ENCODE peak calls at places on chromosomes 1 and 21, in four cellular contexts. Q is breast epithelium, Y is AG04449, T is iPS DF 6.9. W is an unnamed sample.

GRCh38 chr21:36966846-36967657 is 583 bp upstream of the HLCS start:
- DNase-seq in Q (no peak), Y (no peak), T (no peak), W (no peak)

GRCh38 chr1:4621646-4622045 is 32.8 kb upstream of the AJAP1 start:
- DNase-seq in Q (no peak), Y (no peak), T (no peak), W (no peak)

GRCh38 chr1:224623743-224624333 is 7.7 kb downstream of the CNIH3 start:
- DNase-seq in Q (no peak), Y (peak), T (no peak), W (peak)

GRCh38 chr21:39347537-39347936 is 1.4 kb downstream of the HMGN1 start:
- DNase-seq in Q (no peak), Y (no peak), T (no peak), W (no peak)

GRCh38 chr1:187842406-187843165 is 1013.8 kb downstream of the PLA2G4A start:
- DNase-seq in Q (no peak), Y (no peak), T (no peak), W (no peak)

GRCh38 chr1:201711811-201712210 is 117.1 kb upstream of the IPO9 start:
- DNase-seq in Q (no peak), Y (no peak), T (no peak), W (no peak)

GRCh38 chr1:160546942-160547341 is 23.9 kb upstream of the SLAMF6 start:
- DNase-seq in Q (no peak), Y (no peak), T (no peak), W (no peak)

GRCh38 chr21:9755611-9756010 is 765.8 kb upstream of the TPTE start:
- DNase-seq in Q (no peak), Y (no peak), T (no peak), W (no peak)

GRCh38 chr1:4601986-4602385 is 52.4 kb upstream of the AJAP1 start:
- DNase-seq in Q (peak), Y (no peak), T (no peak), W (no peak)

GRCh38 chr1:1084372-1085170 is 10.5 kb upstream of the RNF223 start:
- DNase-seq in Q (no peak), Y (no peak), T (no peak), W (no peak)

GRCh38 chr1:169576934-169577331 is 9.3 kb downstream of the F5 start:
- DNase-seq in Q (no peak), Y (no peak), T (no peak), W (no peak)

GRCh38 chr1:169576241-169576933 is 9.9 kb downstream of the F5 start:
- DNase-seq in Q (no peak), Y (no peak), T (no peak), W (no peak)

GRCh38 chr1:169572184-169572583 is 14.1 kb downstream of the F5 start:
- DNase-seq in Q (no peak), Y (no peak), T (no peak), W (no peak)

GRCh38 chr1:169571450-169571849 is 14.8 kb downstream of the F5 start:
- DNase-seq in Q (no peak), Y (no peak), T (no peak), W (no peak)

GRCh38 chr1:169574336-169574735 is 11.9 kb downstream of the F5 start:
- DNase-seq in Q (no peak), Y (no peak), T (no peak), W (no peak)
- H3K4me3 ChIP-seq in Q (no peak), Y (no peak), T (no peak), W (no peak)

GRCh38 chr1:209937996-209938959 is at the start of gene SYT14:
- DNase-seq in Q (no peak), Y (no peak), T (no peak), W (no peak)
- H3K4me3 ChIP-seq in Q (peak), Y (peak), T (peak), W (peak)

GRCh38 chr1:64539808-64540207 is 69.9 kb downstream of the CACHD1 start:
- DNase-seq in Q (no peak), Y (no peak), T (no peak), W (no peak)
- H3K4me3 ChIP-seq in Q (peak), Y (no peak), T (no peak), W (peak)

GRCh38 chr1:168674252-168674651 is 54.8 kb downstream of the DPT start:
- DNase-seq in Q (no peak), Y (no peak), T (no peak), W (no peak)
- H3K4me3 ChIP-seq in Q (no peak), Y (no peak), T (no peak), W (no peak)

GRCh38 chr1:19664453-19665043 is at the start of gene HTR6:
- DNase-seq in Q (no peak), Y (no peak), T (no peak), W (no peak)

GRCh38 chr1:19665456-19666138 is 922 bp downstream of the HTR6 start:
- DNase-seq in Q (no peak), Y (no peak), T (no peak), W (no peak)

GRCh38 chr1:19666139-19666465 is 1.4 kb downstream of the HTR6 start:
- DNase-seq in Q (no peak), Y (no peak), T (no peak), W (no peak)

GRCh38 chr1:19662313-19662712 is 2.4 kb upstream of the HTR6 start:
- DNase-seq in Q (no peak), Y (no peak), T (no peak), W (no peak)

GRCh38 chr1:19665044-19665455 is 375 bp downstream of the HTR6 start:
- DNase-seq in Q (no peak), Y (no peak), T (no peak), W (no peak)
- H3K4me3 ChIP-seq in Q (peak), Y (peak), T (peak), W (no peak)

GRCh38 chr21:19048088-19048672 is 644.6 kb upstream of the TMPRSS15 start:
- DNase-seq in Q (no peak), Y (no peak), T (no peak), W (no peak)
- H3K4me3 ChIP-seq in Q (no peak), Y (no peak), T (no peak), W (no peak)

GRCh38 chr21:15057290-15057689 is 7.5 kb downstream of the NRIP1 start:
- DNase-seq in Q (no peak), Y (no peak), T (no peak), W (no peak)
- H3K4me3 ChIP-seq in Q (no peak), Y (no peak), T (no peak), W (no peak)

GRCh38 chr1:2273401-2274090 is 45.4 kb downstream of the SKI start:
- DNase-seq in Q (no peak), Y (no peak), T (no peak), W (no peak)
- H3K4me3 ChIP-seq in Q (peak), Y (no peak), T (no peak), W (no peak)

W was measured in astrocyte of the cerebellum.